ENCODE peak calls at places on chromosome X, in ten cellular contexts. One of them, this sample, is unnamed.

GRCh38 chrX:39059866-39060265 is 258.6 kb downstream of the MID1IP1 start:
- DNase-seq in iPS DF 6.9: no peak
- DNase-seq in right cardiac atrium: no peak
- DNase-seq in GM06990: no peak
- DNase-seq in fibroblast of lung: no peak
- DNase-seq in NCI-H1417: no peak
- DNase-seq in brain microvascular endothelial cell: no peak
- DNase-seq in T1000: no peak
- DNase-seq in choroid plexus epithelial cell: no peak
- DNase-seq in left ventricle myocardium inferior: no peak
- DNase-seq in this sample: no peak

GRCh38 chrX:130994671-130995070 is 63.5 kb upstream of the ARHGAP36 start:
- DNase-seq in iPS DF 6.9: peak
- DNase-seq in right cardiac atrium: no peak
- DNase-seq in GM06990: no peak
- DNase-seq in fibroblast of lung: no peak
- DNase-seq in NCI-H1417: peak
- DNase-seq in brain microvascular endothelial cell: peak
- DNase-seq in T1000: no peak
- DNase-seq in choroid plexus epithelial cell: peak
- DNase-seq in left ventricle myocardium inferior: no peak
- DNase-seq in this sample: no peak

GRCh38 chrX:77347572-77347971 is 99.6 kb upstream of the FGF16 start:
- DNase-seq in iPS DF 6.9: no peak
- DNase-seq in right cardiac atrium: no peak
- DNase-seq in GM06990: no peak
- DNase-seq in fibroblast of lung: peak
- DNase-seq in NCI-H1417: no peak
- DNase-seq in brain microvascular endothelial cell: no peak
- DNase-seq in T1000: no peak
- DNase-seq in choroid plexus epithelial cell: peak
- DNase-seq in left ventricle myocardium inferior: no peak
- DNase-seq in this sample: no peak

GRCh38 chrX:86066998-86067397 is 19.6 kb upstream of the CHM start:
- DNase-seq in iPS DF 6.9: no peak
- DNase-seq in right cardiac atrium: no peak
- DNase-seq in GM06990: no peak
- DNase-seq in fibroblast of lung: no peak
- DNase-seq in NCI-H1417: no peak
- DNase-seq in brain microvascular endothelial cell: no peak
- DNase-seq in T1000: no peak
- DNase-seq in choroid plexus epithelial cell: peak
- DNase-seq in left ventricle myocardium inferior: no peak
- DNase-seq in this sample: no peak

GRCh38 chrX:40459576-40460158 is 121.1 kb upstream of the ATP6AP2 start:
- DNase-seq in iPS DF 6.9: no peak
- DNase-seq in right cardiac atrium: no peak
- DNase-seq in GM06990: no peak
- DNase-seq in fibroblast of lung: no peak
- DNase-seq in NCI-H1417: no peak
- DNase-seq in brain microvascular endothelial cell: no peak
- DNase-seq in T1000: no peak
- DNase-seq in choroid plexus epithelial cell: no peak
- DNase-seq in left ventricle myocardium inferior: no peak
- DNase-seq in this sample: peak

GRCh38 chrX:3518870-3519269 is 172.4 kb upstream of the MXRA5 start:
- DNase-seq in iPS DF 6.9: no peak
- DNase-seq in right cardiac atrium: peak
- DNase-seq in GM06990: no peak
- DNase-seq in fibroblast of lung: peak
- DNase-seq in NCI-H1417: no peak
- DNase-seq in brain microvascular endothelial cell: peak
- DNase-seq in T1000: peak
- DNase-seq in choroid plexus epithelial cell: peak
- DNase-seq in left ventricle myocardium inferior: peak
- DNase-seq in this sample: no peak

GRCh38 chrX:18440835-18441234 is 15.4 kb downstream of the CDKL5 start:
- DNase-seq in iPS DF 6.9: no peak
- DNase-seq in right cardiac atrium: no peak
- DNase-seq in GM06990: no peak
- DNase-seq in fibroblast of lung: no peak
- DNase-seq in NCI-H1417: no peak
- DNase-seq in brain microvascular endothelial cell: no peak
- DNase-seq in T1000: no peak
- DNase-seq in choroid plexus epithelial cell: no peak
- DNase-seq in left ventricle myocardium inferior: no peak
- DNase-seq in this sample: no peak

GRCh38 chrX:131650637-131651410 is 107.0 kb downstream of the OR13H1 start:
- DNase-seq in iPS DF 6.9: no peak
- DNase-seq in right cardiac atrium: no peak
- DNase-seq in GM06990: no peak
- DNase-seq in fibroblast of lung: peak
- DNase-seq in NCI-H1417: no peak
- DNase-seq in brain microvascular endothelial cell: no peak
- DNase-seq in T1000: no peak
- DNase-seq in choroid plexus epithelial cell: no peak
- DNase-seq in left ventricle myocardium inferior: no peak
- DNase-seq in this sample: no peak

GRCh38 chrX:129239371-129239770 is 283.9 kb downstream of the SMARCA1 start:
- DNase-seq in iPS DF 6.9: no peak
- DNase-seq in right cardiac atrium: no peak
- DNase-seq in GM06990: no peak
- DNase-seq in fibroblast of lung: peak
- DNase-seq in NCI-H1417: no peak
- DNase-seq in brain microvascular endothelial cell: peak
- DNase-seq in T1000: no peak
- DNase-seq in choroid plexus epithelial cell: peak
- DNase-seq in left ventricle myocardium inferior: no peak
- DNase-seq in this sample: no peak

GRCh38 chrX:13520441-13520840 is 49.0 kb upstream of the EGFL6 start:
- DNase-seq in iPS DF 6.9: no peak
- DNase-seq in right cardiac atrium: no peak
- DNase-seq in GM06990: no peak
- DNase-seq in fibroblast of lung: no peak
- DNase-seq in NCI-H1417: no peak
- DNase-seq in brain microvascular endothelial cell: no peak
- DNase-seq in T1000: no peak
- DNase-seq in choroid plexus epithelial cell: no peak
- DNase-seq in left ventricle myocardium inferior: no peak
- DNase-seq in this sample: no peak

GRCh38 chrX:114611018-114611619 is 27.2 kb downstream of the HTR2C start:
- DNase-seq in iPS DF 6.9: no peak
- DNase-seq in right cardiac atrium: no peak
- DNase-seq in GM06990: peak
- DNase-seq in fibroblast of lung: peak
- DNase-seq in NCI-H1417: peak
- DNase-seq in brain microvascular endothelial cell: peak
- DNase-seq in T1000: no peak
- DNase-seq in choroid plexus epithelial cell: peak
- DNase-seq in left ventricle myocardium inferior: no peak
- DNase-seq in this sample: peak

GRCh38 chrX:19549838-19550237 is 34.5 kb upstream of the MAP3K15 start:
- DNase-seq in iPS DF 6.9: no peak
- DNase-seq in right cardiac atrium: no peak
- DNase-seq in GM06990: no peak
- DNase-seq in fibroblast of lung: no peak
- DNase-seq in NCI-H1417: no peak
- DNase-seq in brain microvascular endothelial cell: no peak
- DNase-seq in T1000: no peak
- DNase-seq in choroid plexus epithelial cell: no peak
- DNase-seq in left ventricle myocardium inferior: no peak
- DNase-seq in this sample: no peak